ENCODE peak calls at places on chromosome 20, in six cellular contexts. F is HCT116, H is SK-N-SH, R is GM23338, G is neural progenitor cell, V is MM.1S. Y is an unnamed sample.

GRCh38 chr20:32632461-32633354 is 41.0 kb downstream of the C20orf203 start:
- DNase-seq in R (no peak), F (no peak), H (no peak), V (no peak), G (no peak), Y (no peak)

GRCh38 chr20:32990426-32990825 is 13.8 kb downstream of the SUN5 start:
- DNase-seq in R (no peak), G (no peak), H (no peak), V (no peak), F (no peak), Y (no peak)

GRCh38 chr20:19935842-19936241 is 81.3 kb upstream of the NAA20 start:
- DNase-seq in G (no peak), R (peak; percentile 17), H (no peak), F (no peak), V (no peak), Y (no peak)

GRCh38 chr20:20409326-20409725 is 41.4 kb downstream of the INSM1 start:
- DNase-seq in G (no peak), R (no peak), H (no peak), F (no peak), V (no peak), Y (no peak)

GRCh38 chr20:44901972-44902371 is 7.9 kb upstream of the PABPC1L start:
- DNase-seq in H (no peak), V (no peak), G (no peak), F (no peak), R (no peak), Y (peak; percentile 69)

GRCh38 chr20:5890773-5891441 is 59.4 kb downstream of the TRMT6 start:
- DNase-seq in G (no peak), V (no peak), R (no peak), F (no peak), H (no peak), Y (no peak)

GRCh38 chr20:10578607-10579006 is 95.2 kb downstream of the JAG1 start:
- DNase-seq in V (no peak), F (peak; percentile 64), H (no peak), R (no peak), G (no peak), Y (peak; percentile 38)

GRCh38 chr20:62141397-62142251 is 1.6 kb downstream of the PSMA7 start:
- DNase-seq in V (peak; percentile 33), F (no peak), H (peak; percentile 59), R (peak; percentile 59), G (peak; percentile 54), Y (peak; percentile 71)

DNA sequence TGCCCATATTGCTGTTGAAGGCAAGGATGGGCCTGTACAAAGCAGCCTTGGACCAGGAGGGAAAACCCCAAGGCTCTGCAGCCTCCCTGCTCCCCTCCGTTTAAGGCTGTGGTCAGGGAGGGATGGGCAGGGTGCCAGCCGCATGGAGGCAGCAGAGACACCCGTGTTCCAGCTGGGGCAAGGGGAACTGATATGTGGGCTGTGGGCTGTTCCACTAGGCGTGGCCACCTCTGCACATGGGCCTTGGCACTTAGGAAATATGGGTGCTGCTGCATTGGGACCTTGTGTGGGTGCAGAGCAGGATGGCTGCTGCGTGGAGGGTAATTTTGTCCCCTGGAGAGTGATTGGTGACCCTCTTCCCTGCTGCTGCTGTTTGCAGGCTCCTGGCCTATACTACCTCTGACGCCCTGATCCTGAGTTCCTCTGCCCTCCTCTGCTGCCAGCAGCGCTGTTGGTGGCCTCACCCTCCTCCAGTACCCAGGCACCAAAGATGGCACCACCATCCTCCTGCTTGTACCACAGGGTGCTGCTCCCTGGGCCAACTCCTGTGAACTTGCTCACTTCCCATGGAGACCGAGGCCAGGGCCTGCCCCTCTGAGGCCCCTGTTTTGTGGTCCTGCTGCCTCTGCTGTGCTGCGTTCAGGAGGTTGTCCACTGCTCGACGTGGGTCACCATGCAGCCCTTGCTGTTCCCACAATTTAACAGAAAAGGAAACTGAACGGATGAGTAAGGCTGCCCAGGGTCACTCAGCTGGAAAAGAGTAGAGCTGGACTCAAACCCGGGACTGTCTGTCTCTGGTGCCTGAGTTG is 35.3 kb downstream of the PANK2 start:
- DNase-seq in R (no peak), G (no peak), H (no peak), F (no peak), V (no peak), Y (no peak)
- H3K4me1 ChIP-seq in R (peaks cover 25% of the 10 kb centered on the region), G (peaks cover 10% of the 10 kb centered on the region), H (peaks cover 9% of the 10 kb centered on the region), F (no peaks in the 10 kb centered on the region), V (no peaks in the 10 kb centered on the region), Y (peaks cover 45% of the 10 kb centered on the region)

DNA sequence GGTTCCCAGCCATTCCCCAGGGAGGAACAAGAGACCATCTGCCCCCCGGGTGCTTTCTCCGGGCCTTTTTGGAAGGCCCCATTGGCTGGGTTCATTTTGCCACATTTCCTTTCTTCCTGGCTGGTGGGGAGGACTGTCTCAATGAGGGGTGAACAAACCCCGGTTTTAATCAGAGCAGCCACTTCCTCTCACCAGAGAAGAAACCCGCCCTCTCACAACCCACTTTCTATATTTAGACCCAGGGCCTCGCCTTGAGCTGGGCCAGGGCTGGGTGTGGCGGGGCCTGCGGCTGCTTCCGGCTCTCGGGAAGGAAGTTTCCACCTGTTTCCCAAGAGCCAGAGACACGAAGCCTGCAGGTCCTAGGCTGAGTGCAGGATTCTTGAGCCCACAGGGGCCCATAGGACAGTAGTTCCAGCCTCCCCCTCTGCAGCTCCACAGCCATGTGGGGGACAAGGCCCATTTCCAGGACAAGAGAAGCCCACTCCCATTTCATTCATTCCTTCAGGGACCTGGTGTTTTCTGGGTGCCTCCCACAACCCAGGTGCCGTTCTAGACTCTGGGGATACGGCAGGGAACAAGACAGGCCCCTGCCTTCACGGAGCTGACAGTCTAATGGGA is 41.8 kb downstream of the RBM38 start:
- DNase-seq in R (no peak), F (no peak), V (peak; percentile 92), G (no peak), H (no peak), Y (peak; percentile 46)
- TF ChIP-seq EZH2phosphoT487 in R (no peak), F (no peak), V (no peak), G (no peak), H (no peak), Y (no peak)

GRCh38 chr20:13910492-13910891 is 79.9 kb downstream of the SEL1L2 start:
- DNase-seq in R (no peak), G (no peak), V (no peak), F (no peak), H (no peak), Y (no peak)
- H3K4me2 ChIP-seq in R (no peak overlapping the region), G (no peak overlapping the region), V (no peak overlapping the region), F (no peak overlapping the region), H (no peak overlapping the region), Y (no peak overlapping the region)

DNA sequence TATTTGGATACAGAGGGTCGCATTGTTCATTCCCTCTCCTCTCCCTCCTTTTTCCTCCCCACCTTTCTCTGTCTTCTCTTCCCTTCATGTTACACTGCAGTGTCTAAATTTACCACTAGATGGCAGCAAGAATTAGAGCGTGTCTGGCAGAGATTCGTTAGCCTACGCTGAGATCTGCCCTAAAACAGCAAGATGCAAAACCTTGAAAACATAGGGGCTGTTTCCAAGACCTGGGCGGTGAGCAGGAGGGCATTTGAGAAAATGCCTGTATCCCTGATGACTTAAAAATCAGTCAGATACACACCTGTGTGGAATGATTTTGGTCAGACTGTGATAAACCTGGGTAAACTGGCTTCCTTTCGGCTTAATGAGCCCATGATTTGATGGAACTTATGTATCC is 101.5 kb upstream of the ISM1 start:
- DNase-seq in F (peak; percentile 51), H (peak; percentile 51), V (peak; percentile 65), R (peak; percentile 85), G (peak; percentile 77), Y (peak; percentile 66)
- H3K4me1 ChIP-seq in F (no peaks in the 10 kb centered on the region), H (no peaks in the 10 kb centered on the region), V (no peaks in the 10 kb centered on the region), R (no peaks in the 10 kb centered on the region), G (no peaks in the 10 kb centered on the region), Y (no peaks in the 10 kb centered on the region)

GRCh38 chr20:58227391-58228102 is 906 bp downstream of the ANKRD60 start:
- DNase-seq in F (no peak), H (no peak), R (no peak), V (no peak), G (no peak), Y (no peak)
- TF ChIP-seq EZH2phosphoT487 in F (no peak), H (no peak), R (no peak), V (no peak), G (no peak), Y (no peak)